ENCODE peak calls at places on chromosomes 16 and 17, in nine cellular contexts. One of them, this sample, is unnamed.

GRCh38 chr17:28950017-28950751 is 1.1 kb downstream of the PHF12 start:
- DNase-seq in left colon: peak; percentile 74
- DNase-seq in mesothelial cell of epicardium: no peak
- DNase-seq in left kidney: peak; percentile 75
- DNase-seq in NCI-H2029 treated with DMSO at 0.1 percent for 48 hours: no peak
- DNase-seq in occipital lobe: peak; percentile 47
- DNase-seq in lung microvascular endothelial cell: peak; percentile 31
- DNase-seq in RCC 7860: peak; percentile 16
- DNase-seq in HT1080: peak; percentile 46
- DNase-seq in this sample: peak; percentile 28

GRCh38 chr16:56347670-56348069 is 77.7 kb downstream of the AMFR start:
- DNase-seq in NCI-H2029 treated with DMSO at 0.1 percent for 48 hours: no peak
- DNase-seq in HT1080: no peak
- DNase-seq in occipital lobe: no peak
- DNase-seq in mesothelial cell of epicardium: no peak
- DNase-seq in lung microvascular endothelial cell: no peak
- DNase-seq in left colon: no peak
- DNase-seq in left kidney: peak; percentile 58
- DNase-seq in RCC 7860: no peak
- DNase-seq in this sample: no peak

GRCh38 chr17:73647767-73648542 is 3.7 kb upstream of the SDK2 start:
- DNase-seq in occipital lobe: no peak
- DNase-seq in RCC 7860: no peak
- DNase-seq in lung microvascular endothelial cell: no peak
- DNase-seq in HT1080: no peak
- DNase-seq in NCI-H2029 treated with DMSO at 0.1 percent for 48 hours: no peak
- DNase-seq in left colon: no peak
- DNase-seq in mesothelial cell of epicardium: no peak
- DNase-seq in left kidney: no peak
- DNase-seq in this sample: no peak

GRCh38 chr17:55710410-55710809 is 12.3 kb downstream of the TMEM100 start:
- DNase-seq in lung microvascular endothelial cell: peak; percentile 57
- DNase-seq in left colon: no peak
- DNase-seq in occipital lobe: no peak
- DNase-seq in NCI-H2029 treated with DMSO at 0.1 percent for 48 hours: peak; percentile 52
- DNase-seq in HT1080: no peak
- DNase-seq in RCC 7860: no peak
- DNase-seq in mesothelial cell of epicardium: no peak
- DNase-seq in left kidney: peak; percentile 34
- DNase-seq in this sample: no peak

GRCh38 chr17:61314368-61315078 is 85.1 kb upstream of the TBX2 start:
- DNase-seq in lung microvascular endothelial cell: no peak
- DNase-seq in RCC 7860: no peak
- DNase-seq in left colon: no peak
- DNase-seq in NCI-H2029 treated with DMSO at 0.1 percent for 48 hours: no peak
- DNase-seq in HT1080: no peak
- DNase-seq in occipital lobe: peak; percentile 38
- DNase-seq in left kidney: peak; percentile 56
- DNase-seq in mesothelial cell of epicardium: no peak
- DNase-seq in this sample: peak; percentile 89

GRCh38 chr16:11006666-11007065 is 62.3 kb downstream of the CLEC16A start:
- DNase-seq in RCC 7860: no peak
- DNase-seq in occipital lobe: no peak
- DNase-seq in left colon: no peak
- DNase-seq in left kidney: no peak
- DNase-seq in lung microvascular endothelial cell: no peak
- DNase-seq in HT1080: no peak
- DNase-seq in mesothelial cell of epicardium: no peak
- DNase-seq in NCI-H2029 treated with DMSO at 0.1 percent for 48 hours: no peak
- DNase-seq in this sample: no peak

GRCh38 chr17:39101139-39101538 is 50.3 kb downstream of the PLXDC1 start:
- DNase-seq in left kidney: no peak
- DNase-seq in RCC 7860: no peak
- DNase-seq in lung microvascular endothelial cell: no peak
- DNase-seq in HT1080: no peak
- DNase-seq in NCI-H2029 treated with DMSO at 0.1 percent for 48 hours: no peak
- DNase-seq in mesothelial cell of epicardium: no peak
- DNase-seq in occipital lobe: no peak
- DNase-seq in left colon: no peak
- DNase-seq in this sample: no peak

GRCh38 chr16:56329887-56330286 is 95.5 kb downstream of the AMFR start:
- DNase-seq in mesothelial cell of epicardium: no peak
- DNase-seq in left kidney: no peak
- DNase-seq in left colon: no peak
- DNase-seq in RCC 7860: no peak
- DNase-seq in lung microvascular endothelial cell: no peak
- DNase-seq in NCI-H2029 treated with DMSO at 0.1 percent for 48 hours: no peak
- DNase-seq in occipital lobe: no peak
- DNase-seq in HT1080: no peak
- DNase-seq in this sample: no peak

GRCh38 chr17:79577485-79578187 is 33.2 kb downstream of the RBFOX3 start:
- DNase-seq in occipital lobe: no peak
- DNase-seq in HT1080: no peak
- DNase-seq in mesothelial cell of epicardium: no peak
- DNase-seq in NCI-H2029 treated with DMSO at 0.1 percent for 48 hours: no peak
- DNase-seq in RCC 7860: no peak
- DNase-seq in left colon: no peak
- DNase-seq in left kidney: no peak
- DNase-seq in lung microvascular endothelial cell: no peak
- DNase-seq in this sample: no peak

GRCh38 chr16:8908779-8909468 is 26.8 kb downstream of the LITAFD start:
- DNase-seq in left colon: no peak
- DNase-seq in left kidney: no peak
- DNase-seq in occipital lobe: no peak
- DNase-seq in lung microvascular endothelial cell: no peak
- DNase-seq in RCC 7860: no peak
- DNase-seq in HT1080: no peak
- DNase-seq in NCI-H2029 treated with DMSO at 0.1 percent for 48 hours: no peak
- DNase-seq in mesothelial cell of epicardium: no peak
- DNase-seq in this sample: no peak

GRCh38 chr16:24670623-24671454 is 58.6 kb upstream of the TNRC6A start:
- DNase-seq in NCI-H2029 treated with DMSO at 0.1 percent for 48 hours: no peak
- DNase-seq in HT1080: peak; percentile 83
- DNase-seq in left colon: peak; percentile 37
- DNase-seq in mesothelial cell of epicardium: peak; percentile 26
- DNase-seq in lung microvascular endothelial cell: peak; percentile 42
- DNase-seq in RCC 7860: peak; percentile 88
- DNase-seq in left kidney: peak; percentile 94
- DNase-seq in occipital lobe: peak; percentile 88
- DNase-seq in this sample: peak; percentile 90

GRCh38 chr16:15494231-15494630 is 59.8 kb downstream of the BMERB1 start:
- DNase-seq in left kidney: peak; percentile 9
- DNase-seq in left colon: no peak
- DNase-seq in RCC 7860: peak; percentile 91
- DNase-seq in lung microvascular endothelial cell: peak; percentile 20
- DNase-seq in HT1080: peak; percentile 50
- DNase-seq in mesothelial cell of epicardium: no peak
- DNase-seq in occipital lobe: no peak
- DNase-seq in NCI-H2029 treated with DMSO at 0.1 percent for 48 hours: no peak
- DNase-seq in this sample: no peak

GRCh38 chr17:75876190-75876937 is 2.0 kb downstream of the TRIM47 start:
- DNase-seq in NCI-H2029 treated with DMSO at 0.1 percent for 48 hours: no peak
- DNase-seq in RCC 7860: peak; percentile 82
- DNase-seq in occipital lobe: no peak
- DNase-seq in left kidney: peak; percentile 57
- DNase-seq in lung microvascular endothelial cell: peak; percentile 41
- DNase-seq in mesothelial cell of epicardium: no peak
- DNase-seq in HT1080: no peak
- DNase-seq in left colon: peak; percentile 93
- DNase-seq in this sample: no peak

GRCh38 chr17:7832431-7832830 is 1.6 kb upstream of the KDM6B start:
- DNase-seq in left colon: no peak
- DNase-seq in left kidney: no peak
- DNase-seq in mesothelial cell of epicardium: no peak
- DNase-seq in occipital lobe: no peak
- DNase-seq in NCI-H2029 treated with DMSO at 0.1 percent for 48 hours: no peak
- DNase-seq in HT1080: no peak
- DNase-seq in RCC 7860: no peak
- DNase-seq in lung microvascular endothelial cell: no peak
- DNase-seq in this sample: no peak

GRCh38 chr17:49572226-49572625 is 3.4 kb upstream of the NXPH3 start:
- DNase-seq in lung microvascular endothelial cell: no peak
- DNase-seq in mesothelial cell of epicardium: no peak
- DNase-seq in occipital lobe: no peak
- DNase-seq in NCI-H2029 treated with DMSO at 0.1 percent for 48 hours: no peak
- DNase-seq in HT1080: no peak
- DNase-seq in left colon: no peak
- DNase-seq in RCC 7860: no peak
- DNase-seq in left kidney: no peak
- DNase-seq in this sample: no peak

GRCh38 chr17:59851431-59852375 is 41.0 kb downstream of the TUBD1 start:
- DNase-seq in left colon: peak; percentile 72
- DNase-seq in lung microvascular endothelial cell: no peak
- DNase-seq in left kidney: peak; percentile 46
- DNase-seq in HT1080: no peak
- DNase-seq in occipital lobe: no peak
- DNase-seq in NCI-H2029 treated with DMSO at 0.1 percent for 48 hours: no peak
- DNase-seq in RCC 7860: peak; percentile 68
- DNase-seq in mesothelial cell of epicardium: no peak
- DNase-seq in this sample: peak; percentile 99

GRCh38 chr17:7438050-7438614 is 1.2 kb upstream of the FGF11 start:
- DNase-seq in left colon: peak; percentile 54
- DNase-seq in NCI-H2029 treated with DMSO at 0.1 percent for 48 hours: no peak
- DNase-seq in RCC 7860: no peak
- DNase-seq in lung microvascular endothelial cell: no peak
- DNase-seq in mesothelial cell of epicardium: no peak
- DNase-seq in left kidney: peak; percentile 76
- DNase-seq in occipital lobe: no peak
- DNase-seq in HT1080: no peak
- DNase-seq in this sample: no peak

GRCh38 chr17:49200423-49201083 is 9.8 kb downstream of the GNGT2 start:
- DNase-seq in RCC 7860: no peak
- DNase-seq in left kidney: no peak
- DNase-seq in HT1080: no peak
- DNase-seq in NCI-H2029 treated with DMSO at 0.1 percent for 48 hours: no peak
- DNase-seq in left colon: no peak
- DNase-seq in lung microvascular endothelial cell: no peak
- DNase-seq in mesothelial cell of epicardium: no peak
- DNase-seq in occipital lobe: no peak
- DNase-seq in this sample: no peak

This sample was measured in H4.